ENCODE peak calls at places on chromosome 9, in four cellular contexts. One of them, this sample, is unnamed.

GRCh38 chr9:105148328-105149006 is 96.0 kb upstream of the SLC44A1 start:
- DNase-seq in AG10803: no peak
- DNase-seq in upper lobe of right lung: no peak
- DNase-seq in uterus: no peak
- DNase-seq in this sample: no peak

GRCh38 chr9:126325779-126326178 is 850 bp upstream of the MVB12B start:
- DNase-seq in AG10803: no peak
- DNase-seq in upper lobe of right lung: no peak
- DNase-seq in uterus: no peak
- DNase-seq in this sample: no peak

GRCh38 chr9:123685489-123686083 is 244.3 kb downstream of the DENND1A start:
- DNase-seq in AG10803: no peak
- DNase-seq in upper lobe of right lung: no peak
- DNase-seq in uterus: no peak
- DNase-seq in this sample: no peak

GRCh38 chr9:135349963-135350360 is 129.6 kb upstream of the PPP1R26 start:
- DNase-seq in AG10803: no peak
- DNase-seq in upper lobe of right lung: no peak
- DNase-seq in uterus: no peak
- DNase-seq in this sample: no peak

GRCh38 chr9:107215381-107215780 is 67.7 kb upstream of the RAD23B start:
- DNase-seq in AG10803: peak
- DNase-seq in upper lobe of right lung: no peak
- DNase-seq in uterus: no peak
- DNase-seq in this sample: peak

GRCh38 chr9:122420315-122420714 is 49.5 kb downstream of the PTGS1 start:
- DNase-seq in AG10803: no peak
- DNase-seq in upper lobe of right lung: no peak
- DNase-seq in uterus: no peak
- DNase-seq in this sample: no peak

GRCh38 chr9:134496413-134497282 is 145.0 kb upstream of the COL5A1 start:
- DNase-seq in AG10803: peak
- DNase-seq in upper lobe of right lung: peak
- DNase-seq in uterus: no peak
- DNase-seq in this sample: peak

GRCh38 chr9:121817476-121817875 is 166.0 kb downstream of the DAB2IP start:
- DNase-seq in AG10803: no peak
- DNase-seq in upper lobe of right lung: no peak
- DNase-seq in uterus: no peak
- DNase-seq in this sample: no peak

GRCh38 chr9:93890436-93890935 is 64.7 kb downstream of the BARX1 start:
- DNase-seq in AG10803: no peak
- DNase-seq in upper lobe of right lung: no peak
- DNase-seq in uterus: no peak
- DNase-seq in this sample: no peak

GRCh38 chr9:137745541-137745991 is 126.8 kb downstream of the EHMT1 start:
- DNase-seq in AG10803: no peak
- DNase-seq in upper lobe of right lung: no peak
- DNase-seq in uterus: no peak
- DNase-seq in this sample: peak

DNA sequence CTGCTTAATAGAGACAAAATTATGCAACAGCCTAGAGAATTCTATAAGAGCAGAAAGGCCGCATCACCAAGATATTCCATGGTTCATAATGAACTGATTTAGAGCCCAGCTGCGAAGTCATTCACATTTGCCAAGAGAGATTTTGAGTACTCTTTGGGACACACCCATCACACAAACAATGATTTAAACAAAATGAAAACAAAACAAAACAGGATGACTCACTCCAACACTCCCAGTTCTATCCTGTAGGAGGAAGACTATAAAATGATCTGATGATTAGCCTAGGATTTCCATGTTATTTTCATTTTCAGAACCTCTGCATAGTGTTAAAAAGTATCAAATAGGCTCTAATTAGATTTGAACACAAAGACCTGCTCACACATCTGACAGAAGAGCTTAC is 145.8 kb upstream of the GNA14 start:
- DNase-seq in AG10803: peak
- DNase-seq in upper lobe of right lung: no peak
- DNase-seq in uterus: no peak
- DNase-seq in this sample: peak
- TF ChIP-seq CTCF in AG10803: peak
- TF ChIP-seq CTCF in upper lobe of right lung: peak
- TF ChIP-seq CTCF in uterus: no peak
- TF ChIP-seq CTCF in this sample: peak

DNA sequence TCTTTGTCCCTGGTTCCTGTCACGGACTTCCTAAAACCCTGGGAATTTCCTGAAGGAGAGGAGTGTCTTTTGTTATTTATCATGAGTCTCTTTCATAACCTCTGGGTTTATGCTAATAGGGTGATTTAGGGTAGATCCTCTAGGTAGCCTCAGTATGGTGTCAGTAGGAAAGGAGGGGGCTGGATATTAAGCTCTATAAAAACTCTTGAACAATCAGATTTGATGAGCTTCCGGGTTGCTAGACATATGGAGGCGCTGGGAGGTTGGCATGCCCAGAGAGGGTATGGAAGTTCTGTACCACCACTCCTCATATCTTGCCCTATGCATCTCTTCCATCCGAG is 15.5 kb upstream of the PTBP3 start:
- DNase-seq in AG10803: no peak
- DNase-seq in upper lobe of right lung: no peak
- DNase-seq in uterus: no peak
- DNase-seq in this sample: no peak
- H3K4me3 ChIP-seq in AG10803: no peak
- H3K4me3 ChIP-seq in upper lobe of right lung: peak
- H3K4me3 ChIP-seq in uterus: peak
- H3K4me3 ChIP-seq in this sample: no peak

GRCh38 chr9:4984571-4985375 is at the start of gene JAK2:
- DNase-seq in AG10803: peak
- DNase-seq in upper lobe of right lung: peak
- DNase-seq in uterus: peak
- DNase-seq in this sample: peak
- TF ChIP-seq CTCF in AG10803: peak
- TF ChIP-seq CTCF in upper lobe of right lung: peak
- TF ChIP-seq CTCF in uterus: peak
- TF ChIP-seq CTCF in this sample: peak

DNA sequence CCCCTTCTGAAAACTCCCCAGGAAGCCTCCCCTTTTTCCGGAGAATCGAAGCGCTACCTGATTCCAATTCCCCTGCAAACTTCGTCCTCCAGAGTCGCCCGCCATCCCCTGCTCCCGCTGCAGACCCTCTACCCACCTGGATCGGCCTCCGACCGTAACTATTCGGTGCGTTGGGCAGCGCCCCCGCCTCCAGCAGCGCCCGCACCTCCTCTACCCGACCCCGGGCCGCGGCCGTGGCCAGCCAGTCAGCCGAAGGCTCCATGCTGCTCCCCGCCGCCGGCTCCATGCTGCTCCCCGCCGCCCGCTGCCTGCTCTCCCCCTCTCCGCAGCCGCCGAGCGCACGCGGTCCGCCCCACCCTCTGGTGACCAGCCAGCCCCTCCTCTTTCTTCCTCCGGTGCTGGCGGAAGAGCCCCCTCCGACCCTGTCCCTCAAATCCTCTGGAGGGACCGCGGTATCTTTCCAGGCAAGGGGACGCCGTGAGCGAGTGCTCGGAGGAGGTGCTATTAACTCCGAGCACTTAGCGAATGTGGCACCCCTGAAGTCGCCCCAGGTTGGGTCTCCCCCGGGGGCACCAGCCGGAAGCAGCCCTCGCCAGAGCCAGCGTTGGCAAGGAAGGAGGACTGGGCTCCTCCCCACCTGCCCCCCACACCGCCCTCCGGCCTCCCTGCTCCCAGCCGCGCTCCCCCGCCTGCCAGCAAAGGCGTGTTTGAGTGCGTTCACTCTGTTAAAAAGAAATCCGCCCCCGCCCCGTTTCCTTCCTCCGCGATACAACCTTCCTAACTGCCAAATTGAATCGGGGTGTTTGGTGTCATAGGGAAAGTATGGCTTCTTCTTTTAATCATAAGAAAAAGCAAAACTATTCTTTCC is 19.4 kb downstream of the CDKN2A start:
- DNase-seq in AG10803: peak
- DNase-seq in upper lobe of right lung: no peak
- DNase-seq in uterus: no peak
- DNase-seq in this sample: peak
- H3K4me3 ChIP-seq in AG10803: peak
- H3K4me3 ChIP-seq in upper lobe of right lung: peak
- H3K4me3 ChIP-seq in uterus: no peak
- H3K4me3 ChIP-seq in this sample: peak